ENCODE peak calls at places on chromosomes 16 and 17, in nine cellular contexts. Z is OCI-LY7; O is activated naive CD8-positive, alpha-beta T cell treated with anti-CD3 and anti-CD28 coated beads, Interleukin-2, amount 50 U/mL, for 24 hours; J is left lobe of liver; L is cardiac muscle cell; A is GM18507; B is KBM-7; N is Kasumi-1; Q is ELR. U is an unnamed sample.

GRCh38 chr17:8649157-8650118 is 18.9 kb upstream of the MYH10 start:
- DNase-seq in Z (no peak), O (no peak), J (no peak), L (no peak), A (no peak), B (no peak), N (no peak), Q (peak; percentile 79), U (no peak)

GRCh38 chr17:38925263-38925995 is at the start of gene LASP1NB:
- DNase-seq in Z (peak; percentile 43), O (peak; percentile 71), J (no peak), L (peak; percentile 41), A (no peak), B (no peak), N (no peak), Q (no peak), U (peak; percentile 78)

GRCh38 chr16:46650224-46650623 is 29.0 kb upstream of the SHCBP1 start:
- DNase-seq in Z (no peak), O (no peak), J (no peak), L (no peak), A (no peak), B (no peak), N (no peak), Q (peak; percentile 13), U (no peak)

GRCh38 chr17:69050999-69051775 is 9.5 kb downstream of the ABCA9 start:
- DNase-seq in Z (no peak), O (no peak), J (no peak), L (no peak), A (no peak), B (no peak), N (no peak), Q (no peak), U (no peak)

GRCh38 chr17:2050871-2051387 is 4.0 kb upstream of the HIC1 start:
- DNase-seq in Z (no peak), O (peak; percentile 42), J (peak; percentile 48), L (peak; percentile 57), A (no peak), B (no peak), N (no peak), Q (peak; percentile 62), U (no peak)

GRCh38 chr16:84177740-84178070 is 9.2 kb downstream of the TAF1C start:
- DNase-seq in Z (no peak), O (no peak), J (no peak), L (no peak), A (no peak), B (no peak), N (no peak), Q (peak; percentile 39), U (no peak)

GRCh38 chr17:59093702-59094231 is 12.9 kb downstream of the TRIM37 start:
- DNase-seq in Z (no peak), O (no peak), J (no peak), L (no peak), A (no peak), B (no peak), N (no peak), Q (peak; percentile 97), U (no peak)

GRCh38 chr17:75767881-75768280 is 2.9 kb upstream of the GALK1 start:
- DNase-seq in Z (no peak), O (no peak), J (no peak), L (no peak), A (no peak), B (no peak), N (no peak), Q (no peak), U (no peak)

GRCh38 chr17:62761884-62762283 is 46.2 kb downstream of the MARCHF10 start:
- DNase-seq in Z (no peak), O (no peak), J (no peak), L (no peak), A (no peak), B (no peak), N (no peak), Q (peak; percentile 63), U (peak; percentile 42)

GRCh38 chr16:82264781-82265180 is 94.8 kb upstream of the MPHOSPH6 start:
- DNase-seq in Z (no peak), O (no peak), J (no peak), L (no peak), A (no peak), B (no peak), N (no peak), Q (no peak), U (no peak)

GRCh38 chr17:80969030-80969673 is 22.5 kb upstream of the CHMP6 start:
- DNase-seq in Z (no peak), O (no peak), J (peak; percentile 46), L (no peak), A (no peak), B (no peak), N (peak; percentile 26), Q (no peak), U (no peak)

GRCh38 chr17:45022288-45022648 is 29.2 kb downstream of the DCAKD start:
- DNase-seq in Z (no peak), O (no peak), J (no peak), L (no peak), A (no peak), B (no peak), N (peak; percentile 36), Q (no peak), U (no peak)

GRCh38 chr16:89194340-89195311 is 5.7 kb downstream of the SLC22A31 start:
- DNase-seq in Z (no peak), O (no peak), J (no peak), L (no peak), A (no peak), B (no peak), N (no peak), Q (no peak), U (no peak)

GRCh38 chr16:8894736-8895334 is 12.7 kb downstream of the LITAFD start:
- DNase-seq in Z (no peak), O (no peak), J (no peak), L (no peak), A (no peak), B (no peak), N (no peak), Q (no peak), U (no peak)

GRCh38 chr17:21843318-21843865 is 151.1 kb downstream of the KCNJ18 start:
- DNase-seq in Z (no peak), O (no peak), J (no peak), L (no peak), A (no peak), B (no peak), N (no peak), Q (no peak), U (no peak)

GRCh38 chr16:12262454-12263180 is 286.1 kb downstream of the SNX29 start:
- DNase-seq in Z (no peak), O (no peak), J (peak; percentile 70), L (no peak), A (no peak), B (no peak), N (no peak), Q (no peak), U (no peak)

GRCh38 chr16:86165479-86165878 is 266.5 kb downstream of the IRF8 start:
- DNase-seq in Z (no peak), O (no peak), J (no peak), L (no peak), A (no peak), B (no peak), N (no peak), Q (no peak), U (no peak)

GRCh38 chr17:57889892-57890856 is 40.3 kb upstream of the MRPS23 start:
- DNase-seq in Z (no peak), O (no peak), J (peak; percentile 70), L (no peak), A (no peak), B (no peak), N (no peak), Q (peak; percentile 90), U (no peak)

GRCh38 chr17:42178817-42179216 is 2.1 kb downstream of the KCNH4 start:
- DNase-seq in Z (peak; percentile 16), O (peak; percentile 32), J (no peak), L (no peak), A (peak; percentile 47), B (no peak), N (no peak), Q (no peak), U (no peak)

GRCh38 chr16:964696-965395 is 5.9 kb downstream of the LMF1 start:
- DNase-seq in Z (no peak), O (no peak), J (no peak), L (no peak), A (no peak), B (no peak), N (no peak), Q (no peak), U (no peak)

GRCh38 chr16:24015923-24016322 is 180.1 kb downstream of the PRKCB start:
- DNase-seq in Z (no peak), O (no peak), J (no peak), L (no peak), A (no peak), B (no peak), N (no peak), Q (no peak), U (no peak)

GRCh38 chr17:60159479-60159866 is 9.7 kb downstream of the CA4 start:
- DNase-seq in Z (no peak), O (no peak), J (no peak), L (no peak), A (no peak), B (no peak), N (no peak), Q (no peak), U (no peak)

GRCh38 chr17:31085563-31085962 is 9.2 kb upstream of the NF1 start:
- DNase-seq in Z (no peak), O (no peak), J (no peak), L (no peak), A (no peak), B (no peak), N (peak; percentile 24), Q (peak; percentile 57), U (no peak)

GRCh38 chr17:78132086-78132676 is 1.6 kb downstream of the TMC8 start:
- DNase-seq in Z (peak; percentile 80), O (peak; percentile 82), J (no peak), L (peak; percentile 48), A (no peak), B (peak; percentile 67), N (peak; percentile 67), Q (no peak), U (no peak)

GRCh38 chr16:23865853-23866252 is 30.1 kb downstream of the PRKCB start:
- DNase-seq in Z (no peak), O (no peak), J (no peak), L (no peak), A (no peak), B (no peak), N (no peak), Q (no peak), U (no peak)

GRCh38 chr17:17021194-17021863 is 20.9 kb upstream of the MPRIP start:
- DNase-seq in Z (no peak), O (no peak), J (no peak), L (peak; percentile 57), A (no peak), B (no peak), N (no peak), Q (no peak), U (no peak)

GRCh38 chr17:18866866-18867813 is 9.2 kb downstream of the PRPSAP2 start:
- DNase-seq in Z (no peak), O (no peak), J (peak; percentile 69), L (no peak), A (no peak), B (no peak), N (no peak), Q (no peak), U (no peak)

GRCh38 chr17:7884581-7885356 is 3.8 kb upstream of the CHD3 start:
- DNase-seq in Z (peak; percentile 32), O (peak; percentile 29), J (no peak), L (peak; percentile 33), A (no peak), B (peak; percentile 19), N (peak; percentile 4), Q (peak; percentile 26), U (peak; percentile 76)

GRCh38 chr17:49775546-49776260 is 11.8 kb upstream of the FAM117A start:
- DNase-seq in Z (no peak), O (no peak), J (no peak), L (no peak), A (no peak), B (no peak), N (no peak), Q (no peak), U (no peak)

GRCh38 chr17:40450175-40450574 is 6.9 kb downstream of the IGFBP4 start:
- DNase-seq in Z (peak; percentile 55), O (peak; percentile 57), J (peak; percentile 71), L (no peak), A (no peak), B (peak; percentile 60), N (peak; percentile 33), Q (peak; percentile 66), U (peak; percentile 73)

GRCh38 chr17:31211352-31212012 is 85.6 kb downstream of the OMG start:
- DNase-seq in Z (no peak), O (no peak), J (no peak), L (no peak), A (no peak), B (no peak), N (no peak), Q (peak; percentile 53), U (no peak)